ENCODE peak calls at places on chromosomes 6 and 20, in ten cellular contexts. R is M059J; B is GM20000; F is left cardiac atrium; X is tibial nerve; L is NCI-H1930; T is effector memory CD8-positive, alpha-beta T cell; V is AG08396; S is stimulated activated CD8-positive, alpha-beta memory T cell treated with anti-CD3 and anti-CD28 coated beads, Interleukin-7, amount 100 ng/mL, for 24 hours; W is T-helper 2 cell. G is an unnamed sample.

GRCh38 chr6:38860041-38860440 is 144.9 kb downstream of the DNAH8 start:
- DNase-seq in S (no peak), T (no peak), R (no peak), B (no peak), X (no peak), F (no peak), V (no peak), L (no peak), W (no peak), G (no peak)

GRCh38 chr20:16474342-16474741 is 98.9 kb downstream of the KIF16B start:
- DNase-seq in S (no peak), X (no peak), W (no peak), F (no peak), B (no peak), V (no peak), L (no peak), T (no peak), R (no peak), G (no peak)

GRCh38 chr6:136158398-136158797 is 91.7 kb downstream of the MTFR2 start:
- DNase-seq in R (no peak), V (no peak), X (peak; percentile 21), T (no peak), W (no peak), S (no peak), L (no peak), F (peak; percentile 74), B (no peak), G (no peak)

GRCh38 chr20:14724465-14724864 is 387.1 kb upstream of the FLRT3 start:
- DNase-seq in X (no peak), L (no peak), V (no peak), R (no peak), W (no peak), F (no peak), T (no peak), B (no peak), S (no peak), G (no peak)

GRCh38 chr20:34300809-34301586 is 2.2 kb downstream of the AHCY start:
- DNase-seq in R (no peak), T (no peak), L (no peak), B (no peak), F (no peak), V (no peak), W (no peak), S (no peak), X (no peak), G (no peak)

GRCh38 chr6:81451787-81452186 is 300.7 kb downstream of the TENT5A start:
- DNase-seq in V (peak; percentile 51), X (no peak), T (no peak), F (no peak), W (no peak), R (peak; percentile 98), B (peak; percentile 17), L (no peak), S (no peak), G (no peak)

GRCh38 chr6:169723991-169724553 is at the start of gene PHF10:
- DNase-seq in L (no peak), W (peak; percentile 42), X (no peak), B (peak; percentile 92), S (peak; percentile 13), R (peak; percentile 27), T (peak; percentile 31), V (peak; percentile 77), F (peak; percentile 49), G (no peak)

GRCh38 chr20:4171538-4172116 is 156.3 kb upstream of the RNF24 start:
- DNase-seq in L (no peak), R (peak; percentile 40), V (no peak), F (no peak), X (no peak), W (no peak), B (no peak), S (no peak), T (no peak), G (no peak)

GRCh38 chr6:2432258-2432657 is 186.9 kb upstream of the GMDS start:
- DNase-seq in X (no peak), L (no peak), V (peak; percentile 87), B (no peak), R (peak; percentile 96), T (no peak), W (no peak), S (no peak), F (no peak), G (no peak)

GRCh38 chr20:58716476-58717277 is 24.1 kb downstream of the NPEPL1 start:
- DNase-seq in X (no peak), L (no peak), B (no peak), W (no peak), S (no peak), F (peak; percentile 7), T (no peak), R (no peak), V (peak; percentile 12), G (no peak)

GRCh38 chr6:121944361-121944760 is 455.1 kb upstream of the HSF2 start:
- DNase-seq in B (no peak), S (no peak), L (no peak), X (no peak), V (no peak), F (no peak), T (no peak), R (peak; percentile 80), W (no peak), G (no peak)

GRCh38 chr20:46562373-46563169 is 12.1 kb upstream of the OCSTAMP start:
- DNase-seq in W (peak; percentile 30), X (peak; percentile 95), B (peak; percentile 81), S (peak; percentile 50), R (peak; percentile 71), F (peak; percentile 74), T (peak; percentile 54), V (peak; percentile 84), L (no peak), G (peak; percentile 15)

GRCh38 chr20:52172392-52173047 is 19.1 kb downstream of the ZFP64 start:
- DNase-seq in B (peak; percentile 56), V (no peak), X (no peak), F (no peak), L (no peak), T (no peak), R (no peak), S (no peak), W (no peak), G (no peak)

GRCh38 chr20:57440678-57441509 is 49.7 kb downstream of the RBM38 start:
- DNase-seq in R (peak; percentile 48), L (no peak), B (no peak), F (peak; percentile 89), T (no peak), S (no peak), W (no peak), V (peak; percentile 88), X (peak; percentile 22), G (peak; percentile 23)

GRCh38 chr6:38640216-38640909 is 634 bp upstream of the BTBD9 start:
- DNase-seq in L (no peak), F (peak; percentile 24), V (peak; percentile 78), S (no peak), X (no peak), B (no peak), R (no peak), T (no peak), W (no peak), G (no peak)

GRCh38 chr6:14144678-14145113 is 27.1 kb downstream of the CD83 start:
- DNase-seq in X (peak; percentile 24), T (peak; percentile 70), W (peak; percentile 64), L (peak; percentile 56), B (peak; percentile 82), V (peak; percentile 86), S (peak; percentile 55), R (peak; percentile 76), F (peak; percentile 67), G (no peak)

G was measured in NCI-H524 treated with DMSO at 0.1 percent for 48 hours.